ENCODE peak calls at places on chromosomes 4 and X, in six cellular contexts. W, C, E, D, L and U are unnamed samples.

GRCh38 chr4:1540601-1541375 is 134.5 kb upstream of the NKX1-1 start:
- DNase-seq in W (no peak), C (no peak), E (no peak), D (no peak), L (peak), U (no peak)

GRCh38 chr4:36088542-36088941 is 155.8 kb downstream of the ARAP2 start:
- DNase-seq in W (peak), C (no peak), E (no peak), D (no peak), L (no peak), U (no peak)

GRCh38 chr4:183906736-183907651 is 1.9 kb downstream of the STOX2 start:
- DNase-seq in W (no peak), C (peak), E (peak), D (peak), L (no peak), U (no peak)

GRCh38 chrX:100512471-100512870 is 72.3 kb upstream of the TNMD start:
- DNase-seq in W (no peak), C (no peak), E (peak), D (no peak), L (peak), U (peak)

GRCh38 chr4:55318541-55319129 is 27.4 kb upstream of the SRD5A3 start:
- DNase-seq in W (no peak), C (no peak), E (no peak), D (no peak), L (no peak), U (no peak)

GRCh38 chr4:142983612-142984011 is 137.5 kb upstream of the INPP4B start:
- DNase-seq in W (no peak), C (no peak), E (no peak), D (no peak), L (no peak), U (no peak)

GRCh38 chrX:9374537-9374936 is 90.3 kb upstream of the TBL1X start:
- DNase-seq in W (no peak), C (no peak), E (no peak), D (no peak), L (no peak), U (no peak)

GRCh38 chr4:17189322-17189721 is 290.9 kb upstream of the LDB2 start:
- DNase-seq in W (no peak), C (no peak), E (no peak), D (no peak), L (no peak), U (no peak)

GRCh38 chr4:101081695-101082369 is 265.5 kb downstream of the PPP3CA start:
- DNase-seq in W (no peak), C (no peak), E (no peak), D (no peak), L (no peak), U (peak)

GRCh38 chrX:18701621-18702361 is 5.7 kb upstream of the PPEF1 start:
- DNase-seq in W (peak), C (no peak), E (no peak), D (no peak), L (no peak), U (no peak)

GRCh38 chr4:2450394-2451035 is 18.4 kb upstream of the RNF4 start:
- DNase-seq in W (no peak), C (no peak), E (no peak), D (peak), L (no peak), U (no peak)

GRCh38 chr4:162683659-162684370 is 482.9 kb downstream of the NAF1 start:
- DNase-seq in W (peak), C (no peak), E (no peak), D (no peak), L (no peak), U (no peak)

GRCh38 chr4:35689866-35690265 is 554.4 kb downstream of the ARAP2 start:
- DNase-seq in W (no peak), C (no peak), E (no peak), D (no peak), L (no peak), U (no peak)

GRCh38 chr4:64518600-64518999 is 109.3 kb upstream of the TECRL start:
- DNase-seq in W (no peak), C (no peak), E (no peak), D (no peak), L (no peak), U (no peak)

GRCh38 chr4:153222790-153223417 is 18.7 kb downstream of the TRIM2 start:
- DNase-seq in W (no peak), C (peak), E (no peak), D (peak), L (peak), U (peak)

GRCh38 chrX:81377329-81377728 is 175.4 kb downstream of the SH3BGRL start:
- DNase-seq in W (peak), C (no peak), E (no peak), D (no peak), L (peak), U (peak)

GRCh38 chrX:14030248-14030592 is 528 bp upstream of the GEMIN8 start:
- DNase-seq in W (no peak), C (no peak), E (no peak), D (no peak), L (peak), U (peak)

GRCh38 chr4:81648576-81649272 is 177.0 kb upstream of the RASGEF1B start:
- DNase-seq in W (no peak), C (peak), E (peak), D (no peak), L (no peak), U (no peak)

GRCh38 chr4:179130122-179130714 is 1688.0 kb upstream of the AGA start:
- DNase-seq in W (no peak), C (no peak), E (no peak), D (no peak), L (no peak), U (no peak)

GRCh38 chr4:150332086-150332485 is 249.9 kb upstream of the MAB21L2 start:
- DNase-seq in W (no peak), C (no peak), E (no peak), D (no peak), L (no peak), U (no peak)

GRCh38 chr4:121243476-121243875 is 79.4 kb upstream of the TNIP3 start:
- DNase-seq in W (no peak), C (no peak), E (no peak), D (no peak), L (no peak), U (no peak)

GRCh38 chr4:136829298-136829697 is 703.0 kb downstream of the PCDH18 start:
- DNase-seq in W (no peak), C (no peak), E (no peak), D (no peak), L (no peak), U (no peak)

GRCh38 chrX:53262189-53262917 is 19.0 kb downstream of the IQSEC2 start:
- DNase-seq in W (no peak), C (no peak), E (no peak), D (peak), L (no peak), U (no peak)

GRCh38 chrX:154378059-154378798 is 866 bp upstream of the EMD start:
- DNase-seq in W (no peak), C (peak), E (no peak), D (peak), L (no peak), U (no peak)

GRCh38 chrX:78123190-78123589 is 16.3 kb downstream of the TAF9B start:
- DNase-seq in W (no peak), C (no peak), E (no peak), D (no peak), L (no peak), U (no peak)

GRCh38 chr4:62194342-62194741 is 994.2 kb downstream of the ADGRL3 start:
- DNase-seq in W (no peak), C (no peak), E (no peak), D (no peak), L (no peak), U (no peak)

GRCh38 chr4:10605746-10606482 is 78.7 kb downstream of the CLNK start:
- DNase-seq in W (no peak), C (no peak), E (no peak), D (no peak), L (no peak), U (no peak)

GRCh38 chr4:7691061-7691460 is 248.6 kb downstream of the AFAP1 start:
- DNase-seq in W (no peak), C (no peak), E (no peak), D (no peak), L (no peak), U (no peak)

GRCh38 chr4:105677689-105678088 is 30.8 kb downstream of the INTS12 start:
- DNase-seq in W (no peak), C (no peak), E (no peak), D (no peak), L (no peak), U (no peak)

GRCh38 chr4:156294577-156294976 is 340.9 kb upstream of the CTSO start:
- DNase-seq in W (peak), C (no peak), E (no peak), D (no peak), L (peak), U (peak)

GRCh38 chr4:76753814-76754213 is 144.1 kb downstream of the SOWAHB start:
- DNase-seq in W (no peak), C (no peak), E (no peak), D (no peak), L (no peak), U (no peak)

GRCh38 chrX:3545901-3546300 is 167.5 kb downstream of the PRKX start:
- DNase-seq in W (no peak), C (no peak), E (no peak), D (no peak), L (no peak), U (no peak)

DNA sequence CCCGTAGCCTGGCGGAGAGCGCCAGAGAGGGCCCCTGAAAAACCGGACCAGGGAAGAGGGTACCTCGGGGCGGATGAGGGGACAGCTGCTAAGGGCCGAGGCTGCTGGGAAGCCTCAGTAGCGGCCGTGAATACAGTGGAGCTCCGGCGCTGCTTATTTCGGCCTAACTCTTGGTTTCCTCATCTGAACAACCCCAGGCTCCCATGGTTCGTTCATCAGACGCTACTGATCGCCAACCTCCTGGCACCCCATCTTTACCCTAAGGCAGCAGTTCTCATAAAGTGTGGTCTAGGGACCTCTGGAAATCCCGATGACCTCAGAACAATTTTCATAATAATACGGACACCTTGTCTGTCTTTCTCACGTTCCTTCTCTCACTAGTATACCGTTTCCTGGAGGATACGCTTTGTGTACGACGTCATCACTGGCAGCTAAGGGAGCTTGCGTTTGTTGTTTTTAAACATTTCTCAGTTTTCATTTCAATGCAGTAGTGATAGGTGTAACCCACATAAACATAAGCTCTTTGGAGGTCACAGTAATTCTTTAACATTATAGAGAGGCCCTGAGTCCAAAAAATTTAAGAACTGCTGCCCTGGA is 707 bp upstream of the RAB28 start:
- DNase-seq in W (peak), C (no peak), E (no peak), D (no peak), L (no peak), U (peak)
- TF ChIP-seq POLR2A in W (no peak), C (no peak), E (no peak), D (no peak), L (peak), U (no peak)

DNA sequence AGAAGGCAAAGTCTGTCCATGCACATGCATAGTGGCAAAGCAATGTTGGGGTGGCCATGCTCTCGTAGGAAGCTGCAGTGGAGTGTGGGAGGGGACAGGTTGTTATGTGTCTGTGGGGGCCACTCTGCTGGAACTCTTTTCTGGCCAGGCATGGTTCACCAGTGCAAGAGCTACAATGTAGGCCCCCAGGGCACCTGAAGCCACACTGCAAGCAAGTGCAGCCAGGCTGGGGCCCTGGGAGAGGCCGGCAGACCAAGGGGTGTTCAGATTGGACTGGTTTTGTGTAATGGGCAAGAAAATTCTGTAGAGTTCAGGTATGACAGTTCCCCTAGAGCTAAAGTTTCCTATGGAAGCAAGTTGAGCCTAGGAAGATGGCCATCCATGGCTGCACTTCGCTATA is 97.0 kb upstream of the ZC4H2 start:
- DNase-seq in W (no peak), C (no peak), E (no peak), D (no peak), L (no peak), U (no peak)
- TF ChIP-seq POLR2A in W (no peak), C (no peak), E (no peak), D (no peak), L (no peak), U (no peak)

GRCh38 chrX:1537031-1537715 is at the start of gene P2RY8:
- DNase-seq in W (peak), C (peak), E (no peak), D (peak), L (peak), U (peak)
- TF ChIP-seq POLR2A in W (no peak), C (no peak), E (peak), D (no peak), L (peak), U (peak)

GRCh38 chrX:38285649-38286048 is 41.7 kb downstream of the RPGR start:
- DNase-seq in W (no peak), C (no peak), E (no peak), D (no peak), L (no peak), U (no peak)
- TF ChIP-seq POLR2A in W (no peak), C (no peak), E (no peak), D (no peak), L (no peak), U (no peak)

GRCh38 chrX:10828640-10829039 is 208.3 kb upstream of the MID1 start:
- DNase-seq in W (no peak), C (no peak), E (no peak), D (no peak), L (no peak), U (no peak)

GRCh38 chrX:10832103-10832502 is 211.7 kb upstream of the MID1 start:
- DNase-seq in W (no peak), C (no peak), E (no peak), D (no peak), L (no peak), U (no peak)

GRCh38 chrX:10833299-10834169 is 213.1 kb upstream of the MID1 start:
- DNase-seq in W (peak), C (peak), E (no peak), D (peak), L (peak), U (peak)
- TF ChIP-seq POLR2A in W (no peak), C (no peak), E (no peak), D (no peak), L (no peak), U (no peak)